ENCODE peak calls at places on chromosomes 13 and 19, in five cellular contexts. Z is GM23338, P is PC-3, F is Karpas-422, O is osteoblast. H is an unnamed sample.

GRCh38 chr13:26213982-26214381 is 8.1 kb downstream of the RNF6 start:
- DNase-seq in Z (no peak), P (no peak), F (no peak), O (no peak), H (no peak)

GRCh38 chr13:30191491-30192100 is 115.8 kb downstream of the KATNAL1 start:
- DNase-seq in Z (no peak), P (peak; percentile 47), F (no peak), O (no peak), H (no peak)

GRCh38 chr19:38015216-38015615 is 108.2 kb downstream of the SIPA1L3 start:
- DNase-seq in Z (no peak), P (peak; percentile 73), F (no peak), O (no peak), H (no peak)

GRCh38 chr19:57171551-57172081 is 4.3 kb upstream of the DUXA start:
- DNase-seq in Z (peak; percentile 72), P (peak; percentile 38), F (peak; percentile 72), O (peak; percentile 93), H (peak; percentile 37)

GRCh38 chr19:45842198-45842597 is 20.7 kb downstream of the SYMPK start:
- DNase-seq in Z (no peak), P (no peak), F (no peak), O (no peak), H (no peak)

GRCh38 chr13:84802073-84802472 is 919.8 kb upstream of the SLITRK1 start:
- DNase-seq in Z (no peak), P (no peak), F (no peak), O (no peak), H (no peak)

GRCh38 chr13:114010401-114011101 is 36.7 kb upstream of the C13orf46 start:
- DNase-seq in Z (no peak), P (no peak), F (no peak), O (no peak), H (no peak)

GRCh38 chr13:70407486-70407885 is 299.2 kb upstream of the KLHL1 start:
- DNase-seq in Z (no peak), P (peak; percentile 61), F (no peak), O (no peak), H (peak; percentile 7)

GRCh38 chr13:104011505-104012270 is 945.5 kb upstream of the SLC10A2 start:
- DNase-seq in Z (peak; percentile 13), P (peak; percentile 7), F (no peak), O (no peak), H (peak; percentile 22)

GRCh38 chr13:36736119-36736726 is 62.4 kb downstream of the SERTM1 start:
- DNase-seq in Z (peak; percentile 74), P (peak; percentile 48), F (peak; percentile 73), O (peak; percentile 18), H (peak; percentile 54)

GRCh38 chr19:48613024-48613851 is 1.6 kb downstream of the FAM83E start:
- DNase-seq in Z (no peak), P (no peak), F (peak; percentile 63), O (peak; percentile 77), H (no peak)

GRCh38 chr19:38543807-38544568 is 73.8 kb downstream of the MAP4K1 start:
- DNase-seq in Z (peak; percentile 72), P (peak; percentile 80), F (peak; percentile 73), O (peak; percentile 96), H (peak; percentile 88)

GRCh38 chr13:113105032-113105993 is at the start of gene F7:
- DNase-seq in Z (no peak), P (peak; percentile 8), F (no peak), O (no peak), H (no peak)

GRCh38 chr19:35856546-35857149 is at the start of gene KIRREL2:
- DNase-seq in Z (peak; percentile 83), P (no peak), F (no peak), O (peak; percentile 85), H (peak; percentile 6)

GRCh38 chr19:56933014-56933705 is 92.6 kb upstream of the PEG3 start:
- DNase-seq in Z (no peak), P (no peak), F (no peak), O (no peak), H (no peak)

GRCh38 chr19:32220951-32221350 is 124.5 kb upstream of the ZNF507 start:
- DNase-seq in Z (no peak), P (no peak), F (no peak), O (no peak), H (no peak)

GRCh38 chr13:43573361-43573740 is 213.4 kb downstream of the ENOX1 start:
- DNase-seq in Z (peak; percentile 31), P (peak; percentile 63), F (no peak), O (no peak), H (peak; percentile 32)

GRCh38 chr13:71774863-71775262 is 92.1 kb downstream of the DACH1 start:
- DNase-seq in Z (no peak), P (no peak), F (no peak), O (no peak), H (no peak)

GRCh38 chr19:40398417-40399056 is 8.6 kb upstream of the HIPK4 start:
- DNase-seq in Z (peak; percentile 97), P (no peak), F (no peak), O (peak; percentile 43), H (no peak)

GRCh38 chr13:98041081-98041820 is 87.8 kb downstream of the IPO5 start:
- DNase-seq in Z (no peak), P (no peak), F (no peak), O (peak; percentile 79), H (no peak)

GRCh38 chr13:98048263-98048662 is 94.6 kb upstream of the FARP1 start:
- DNase-seq in Z (peak; percentile 16), P (no peak), F (no peak), O (no peak), H (no peak)

GRCh38 chr13:98039964-98040363 is 86.5 kb downstream of the IPO5 start:
- DNase-seq in Z (peak; percentile 43), P (no peak), F (no peak), O (no peak), H (no peak)

GRCh38 chr13:98039261-98039660 is 85.8 kb downstream of the IPO5 start:
- DNase-seq in Z (no peak), P (no peak), F (no peak), O (no peak), H (no peak)

GRCh38 chr13:98044301-98044700 is 90.8 kb downstream of the IPO5 start:
- DNase-seq in Z (no peak), P (no peak), F (no peak), O (no peak), H (no peak)
- H2AFZ ChIP-seq in Z (peak overlapping the region; percentile 90), P (no peak overlapping the region), F (no peak overlapping the region), O (no peak overlapping the region), H (no peak overlapping the region)

GRCh38 chr13:99342723-99343315 is 35.6 kb upstream of the GPR183 start:
- DNase-seq in Z (no peak), P (no peak), F (no peak), O (no peak), H (no peak)
- H2AFZ ChIP-seq in Z (no peak overlapping the region), P (no peak overlapping the region), F (no peak overlapping the region), O (no peak overlapping the region), H (no peak overlapping the region)

GRCh38 chr19:58326914-58327726 is at the start of gene ZSCAN22:
- DNase-seq in Z (peak; percentile 99), P (peak; percentile 99), F (peak; percentile 99), O (peak; percentile 98), H (peak; percentile 98)

GRCh38 chr19:58325623-58326022 is 1.2 kb upstream of the ZSCAN22 start:
- DNase-seq in Z (no peak), P (peak; percentile 75), F (no peak), O (no peak), H (peak; percentile 12)

GRCh38 chr19:58330458-58330857 is 3.7 kb downstream of the ZSCAN22 start:
- DNase-seq in Z (peak; percentile 30), P (peak; percentile 88), F (no peak), O (peak; percentile 96), H (peak; percentile 82)

GRCh38 chr19:58328999-58329398 is 2.2 kb downstream of the ZSCAN22 start:
- DNase-seq in Z (peak; percentile 83), P (peak; percentile 23), F (peak; percentile 77), O (no peak), H (no peak)

DNA sequence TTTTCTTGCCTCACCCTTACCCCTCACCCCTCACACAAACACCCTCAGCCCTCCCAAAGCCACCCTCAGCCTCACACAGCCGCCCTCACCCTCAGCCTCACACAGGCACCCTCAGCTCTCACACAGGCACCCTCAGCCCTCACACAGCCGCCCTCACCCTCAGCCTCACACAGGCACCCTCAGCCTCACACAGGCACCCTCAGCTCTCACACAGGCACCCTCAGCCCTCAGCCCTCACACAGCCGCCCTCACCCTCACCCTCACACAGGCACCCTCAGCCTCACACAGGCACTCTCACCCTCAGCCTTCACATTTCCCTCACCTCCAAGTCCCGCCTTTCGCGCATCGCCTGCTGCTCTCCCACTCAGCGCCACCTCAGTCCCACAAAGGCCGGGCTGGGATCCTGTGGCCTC is 287 bp upstream of the ZSCAN22 start:
- DNase-seq in Z (no peak), P (no peak), F (no peak), O (no peak), H (no peak)
- H2AFZ ChIP-seq in Z (peak overlapping the region; percentile 99), P (peak overlapping the region; percentile 82), F (peak overlapping the region; percentile 55), O (peak overlapping the region; percentile 98), H (peak overlapping the region; percentile 78)

DNA sequence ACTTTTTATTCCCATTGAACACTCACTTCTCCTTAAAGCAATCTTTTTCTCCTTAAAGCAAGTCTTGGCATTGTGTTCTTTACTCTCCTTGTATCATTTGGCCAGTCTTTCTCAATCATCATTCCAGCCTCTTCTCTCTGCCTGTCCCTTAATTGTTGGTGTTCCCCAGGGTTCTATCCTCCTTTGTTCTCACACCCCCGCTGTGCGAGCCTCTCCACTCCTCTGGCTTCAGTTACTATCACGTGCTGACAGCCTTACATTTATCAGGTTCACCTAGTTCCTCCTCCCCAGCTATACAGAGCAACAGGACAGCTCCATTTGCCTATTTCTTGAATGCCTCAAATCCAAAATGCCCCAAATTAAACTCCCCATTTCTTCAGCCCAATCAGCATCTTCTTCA is 24.6 kb downstream of the CYSLTR2 start:
- DNase-seq in Z (peak; percentile 5), P (no peak), F (no peak), O (no peak), H (no peak)
- H2AFZ ChIP-seq in Z (no peak overlapping the region), P (no peak overlapping the region), F (no peak overlapping the region), O (no peak overlapping the region), H (no peak overlapping the region)

DNA sequence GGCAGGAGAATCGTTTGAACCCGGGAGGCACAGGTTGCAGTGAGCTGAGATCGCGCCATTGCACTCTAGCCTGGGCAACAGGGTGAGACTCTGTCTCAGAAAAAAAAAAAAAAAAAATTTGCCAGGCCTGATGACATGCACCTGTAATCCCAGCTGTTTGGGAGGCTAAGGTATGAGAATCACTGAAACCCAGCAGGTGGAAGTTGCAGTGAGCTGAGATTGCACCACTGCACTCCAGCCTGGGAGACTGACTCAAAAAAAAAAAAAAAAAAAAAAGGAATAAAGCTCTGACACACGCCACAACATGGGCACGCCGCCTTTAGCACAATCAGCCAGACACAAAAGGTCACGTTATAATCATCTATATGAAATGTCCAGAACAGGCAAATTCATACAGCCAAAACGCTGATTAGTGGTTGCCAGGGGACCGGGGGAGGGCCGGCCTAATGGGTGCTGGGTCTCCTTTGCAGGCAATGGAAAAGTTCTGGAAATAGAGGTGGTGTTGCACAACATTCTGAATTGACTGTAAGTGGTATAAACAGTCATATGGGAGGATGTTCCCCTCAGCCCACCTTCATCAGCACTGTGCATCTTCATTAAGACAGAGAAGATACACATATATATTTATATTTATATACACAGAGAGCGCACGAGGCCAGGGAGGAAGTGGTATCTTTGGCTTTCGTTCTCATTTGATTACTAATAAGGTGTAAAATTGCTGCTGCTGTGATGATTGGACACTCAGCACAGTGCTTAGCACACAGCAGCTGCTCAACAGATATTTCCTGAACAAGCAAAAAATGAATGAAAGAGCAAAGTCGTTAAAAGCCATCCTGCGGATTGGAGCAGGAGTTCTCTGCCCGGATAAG is 3.8 kb downstream of the HSPBP1 start:
- DNase-seq in Z (no peak), P (no peak), F (peak; percentile 95), O (no peak), H (no peak)
- H2AFZ ChIP-seq in Z (no peak overlapping the region), P (no peak overlapping the region), F (no peak overlapping the region), O (no peak overlapping the region), H (no peak overlapping the region)